ENCODE peak calls at places on chromosomes 2 and 18, in six cellular contexts. G is T-helper 1 cell; I is Peyer's patch; Y is retinal pigment epithelial cell; W is activated effector memory CD4-positive, alpha-beta T cell treated with anti-CD3 and anti-CD28 coated beads, Interleukin-2, amount 50 U/mL, for 16 hours; T is WTC11. C is an unnamed sample.

GRCh38 chr2:157460384-157460837 is 16.5 kb upstream of the CYTIP start:
- DNase-seq in G (no peak), I (no peak), Y (no peak), W (no peak), T (no peak), C (no peak)

GRCh38 chr2:118750959-118751565 is 96.4 kb downstream of the EN1 start:
- DNase-seq in G (no peak), I (no peak), Y (no peak), W (no peak), T (no peak), C (no peak)

GRCh38 chr18:78105611-78106010 is 856.0 kb downstream of the GALR1 start:
- DNase-seq in G (no peak), I (no peak), Y (no peak), W (no peak), T (no peak), C (no peak)

GRCh38 chr2:50492452-50492851 is 539.5 kb downstream of the NRXN1 start:
- DNase-seq in G (no peak), I (no peak), Y (peak), W (no peak), T (peak), C (no peak)

GRCh38 chr2:221731432-221731831 is 159.3 kb upstream of the EPHA4 start:
- DNase-seq in G (no peak), I (no peak), Y (no peak), W (no peak), T (no peak), C (no peak)

GRCh38 chr2:132971310-132972061 is 301.5 kb upstream of the LYPD1 start:
- DNase-seq in G (no peak), I (no peak), Y (no peak), W (no peak), T (no peak), C (no peak)

GRCh38 chr18:11432360-11432811 is 177.0 kb upstream of the SLC35G4 start:
- DNase-seq in G (no peak), I (no peak), Y (no peak), W (no peak), T (no peak), C (no peak)

GRCh38 chr2:118122768-118123335 is 34.6 kb downstream of the INSIG2 start:
- DNase-seq in G (no peak), I (no peak), Y (no peak), W (no peak), T (no peak), C (no peak)

GRCh38 chr2:133856678-133857077 is 288.4 kb upstream of the NCKAP5 start:
- DNase-seq in G (no peak), I (no peak), Y (no peak), W (no peak), T (no peak), C (no peak)

GRCh38 chr2:99032786-99033185 is 96.8 kb upstream of the CRACDL start:
- DNase-seq in G (no peak), I (no peak), Y (peak), W (no peak), T (no peak), C (no peak)

GRCh38 chr2:33086400-33087015 is 139.8 kb downstream of the LTBP1 start:
- DNase-seq in G (no peak), I (no peak), Y (peak), W (no peak), T (no peak), C (no peak)

GRCh38 chr18:7878265-7879173 is 311.4 kb downstream of the PTPRM start:
- DNase-seq in G (no peak), I (no peak), Y (no peak), W (no peak), T (no peak), C (no peak)

GRCh38 chr18:8011906-8012305 is 444.8 kb downstream of the PTPRM start:
- DNase-seq in G (no peak), I (no peak), Y (no peak), W (no peak), T (peak), C (no peak)

GRCh38 chr2:39000552-39000951 is 110.9 kb downstream of the ARHGEF33 start:
- DNase-seq in G (no peak), I (no peak), Y (no peak), W (no peak), T (no peak), C (no peak)

GRCh38 chr18:71077451-71077850 is 788.6 kb downstream of the SOCS6 start:
- DNase-seq in G (no peak), I (no peak), Y (no peak), W (no peak), T (no peak), C (no peak)

GRCh38 chr2:224882291-224883171 is 159.7 kb downstream of the DOCK10 start:
- DNase-seq in G (no peak), I (no peak), Y (peak), W (no peak), T (no peak), C (no peak)

GRCh38 chr2:198873771-198874501 is 583.8 kb downstream of the SATB2 start:
- DNase-seq in G (no peak), I (no peak), Y (peak), W (no peak), T (no peak), C (no peak)

GRCh38 chr2:9630001-9630749 is 622 bp downstream of the YWHAQ start:
- DNase-seq in G (peak), I (peak), Y (no peak), W (peak), T (peak), C (peak)

GRCh38 chr2:23360571-23361125 is 24.3 kb upstream of the KLHL29 start:
- DNase-seq in G (no peak), I (no peak), Y (peak), W (no peak), T (peak), C (no peak)

GRCh38 chr2:120905824-120906571 is 170.3 kb downstream of the GLI2 start:
- DNase-seq in G (no peak), I (no peak), Y (no peak), W (no peak), T (no peak), C (no peak)

GRCh38 chr2:172985139-172985874 is 90.3 kb upstream of the MAP3K20 start:
- DNase-seq in G (no peak), I (no peak), Y (peak), W (no peak), T (no peak), C (no peak)

GRCh38 chr2:83022631-83023210 is 1436.4 kb downstream of the SUCLG1 start:
- DNase-seq in G (no peak), I (no peak), Y (peak), W (no peak), T (no peak), C (no peak)

GRCh38 chr2:227545990-227546389 is 52.7 kb upstream of the SCYGR2 start:
- DNase-seq in G (no peak), I (no peak), Y (no peak), W (no peak), T (peak), C (no peak)

GRCh38 chr2:226531061-226531460 is 268.6 kb downstream of the IRS1 start:
- DNase-seq in G (no peak), I (no peak), Y (no peak), W (no peak), T (no peak), C (no peak)

GRCh38 chr2:236209996-236210395 is 41.8 kb upstream of the GBX2 start:
- DNase-seq in G (no peak), I (no peak), Y (no peak), W (no peak), T (no peak), C (no peak)

GRCh38 chr2:101307503-101307902 is 998 bp downstream of the RNF149 start:
- DNase-seq in G (no peak), I (no peak), Y (no peak), W (peak), T (no peak), C (no peak)

GRCh38 chr2:157443795-157444642 is at the start of gene CYTIP:
- DNase-seq in G (peak), I (no peak), Y (peak), W (peak), T (no peak), C (no peak)

GRCh38 chr2:176926453-176926852 is 286.1 kb upstream of the HNRNPA3 start:
- DNase-seq in G (no peak), I (no peak), Y (no peak), W (no peak), T (no peak), C (no peak)

GRCh38 chr2:127676906-127677305 is 1.6 kb upstream of the LIMS2 start:
- DNase-seq in G (no peak), I (no peak), Y (no peak), W (peak), T (no peak), C (no peak)

GRCh38 chr2:138512672-138513071 is 11.1 kb downstream of the SPOPL start:
- DNase-seq in G (no peak), I (no peak), Y (no peak), W (no peak), T (no peak), C (no peak)

GRCh38 chr2:223101340-223102039 is 49.5 kb downstream of the KCNE4 start:
- DNase-seq in G (no peak), I (no peak), Y (no peak), W (no peak), T (peak), C (no peak)

GRCh38 chr2:138522556-138522955 is 21.0 kb downstream of the SPOPL start:
- DNase-seq in G (no peak), I (no peak), Y (no peak), W (no peak), T (no peak), C (no peak)

GRCh38 chr2:16693854-16694253 is 28.2 kb upstream of the CYRIA start:
- DNase-seq in G (no peak), I (no peak), Y (no peak), W (no peak), T (no peak), C (no peak)

GRCh38 chr2:53247986-53248735 is 519.4 kb upstream of the CHAC2 start:
- DNase-seq in G (no peak), I (no peak), Y (no peak), W (no peak), T (no peak), C (no peak)

GRCh38 chr2:7427293-7428060 is 510.3 kb downstream of the RNF144A start:
- DNase-seq in G (no peak), I (no peak), Y (peak), W (no peak), T (no peak), C (no peak)

GRCh38 chr2:144325086-144325485 is 194.8 kb downstream of the ZEB2 start:
- DNase-seq in G (no peak), I (no peak), Y (no peak), W (no peak), T (no peak), C (peak)

GRCh38 chr18:43789234-43790000 is 512.1 kb upstream of the SYT4 start:
- DNase-seq in G (no peak), I (no peak), Y (no peak), W (no peak), T (no peak), C (no peak)

C was measured in stimulated activated CD8-positive, alpha-beta memory T cell treated with anti-CD3 and anti-CD28 coated beads, Interleukin-4, amount 100 ng/mL, for 4 hours.